ENCODE peak calls at places on chromosomes 4 and X, in eight cellular contexts. One of them, this sample, is unnamed.

GRCh38 chr4:33369366-33369899 is 2649.3 kb downstream of the PCDH7 start:
- DNase-seq in tibial nerve: no peak
- DNase-seq in endothelial cell of umbilical vein: no peak
- DNase-seq in colonic mucosa: no peak
- DNase-seq in ovary: no peak
- DNase-seq in breast epithelium: no peak
- DNase-seq in CD8-positive, alpha-beta memory T cell: no peak
- DNase-seq in CD8-positive, alpha-beta T cell: no peak
- DNase-seq in this sample: no peak

GRCh38 chr4:21790437-21791029 is 158.0 kb downstream of the KCNIP4 start:
- DNase-seq in breast epithelium: no peak
- DNase-seq in CD8-positive, alpha-beta T cell: no peak
- DNase-seq in colonic mucosa: no peak
- DNase-seq in tibial nerve: no peak
- DNase-seq in endothelial cell of umbilical vein: peak; percentile 51
- DNase-seq in CD8-positive, alpha-beta memory T cell: no peak
- DNase-seq in ovary: no peak
- DNase-seq in this sample: no peak

GRCh38 chr4:168562021-168562691 is 65.3 kb downstream of the PALLD start:
- DNase-seq in colonic mucosa: no peak
- DNase-seq in breast epithelium: no peak
- DNase-seq in tibial nerve: no peak
- DNase-seq in ovary: no peak
- DNase-seq in CD8-positive, alpha-beta memory T cell: no peak
- DNase-seq in CD8-positive, alpha-beta T cell: no peak
- DNase-seq in endothelial cell of umbilical vein: peak; percentile 63
- DNase-seq in this sample: no peak

GRCh38 chrX:24676403-24677024 is 17.2 kb upstream of the POLA1 start:
- DNase-seq in CD8-positive, alpha-beta memory T cell: no peak
- DNase-seq in CD8-positive, alpha-beta T cell: peak; percentile 5
- DNase-seq in ovary: no peak
- DNase-seq in breast epithelium: no peak
- DNase-seq in colonic mucosa: no peak
- DNase-seq in tibial nerve: no peak
- DNase-seq in endothelial cell of umbilical vein: peak; percentile 1
- DNase-seq in this sample: no peak

GRCh38 chr4:64582492-64582891 is 173.2 kb upstream of the TECRL start:
- DNase-seq in breast epithelium: no peak
- DNase-seq in colonic mucosa: no peak
- DNase-seq in CD8-positive, alpha-beta T cell: no peak
- DNase-seq in ovary: no peak
- DNase-seq in CD8-positive, alpha-beta memory T cell: no peak
- DNase-seq in tibial nerve: no peak
- DNase-seq in endothelial cell of umbilical vein: no peak
- DNase-seq in this sample: no peak

GRCh38 chr4:8176547-8177399 is 18.2 kb upstream of the ABLIM2 start:
- DNase-seq in CD8-positive, alpha-beta T cell: peak; percentile 48
- DNase-seq in CD8-positive, alpha-beta memory T cell: peak; percentile 48
- DNase-seq in tibial nerve: no peak
- DNase-seq in colonic mucosa: no peak
- DNase-seq in ovary: no peak
- DNase-seq in endothelial cell of umbilical vein: peak; percentile 45
- DNase-seq in breast epithelium: no peak
- DNase-seq in this sample: peak; percentile 34

GRCh38 chr4:76622126-76622525 is 187.1 kb downstream of the SHROOM3 start:
- DNase-seq in ovary: no peak
- DNase-seq in tibial nerve: no peak
- DNase-seq in breast epithelium: no peak
- DNase-seq in endothelial cell of umbilical vein: no peak
- DNase-seq in CD8-positive, alpha-beta memory T cell: no peak
- DNase-seq in colonic mucosa: no peak
- DNase-seq in CD8-positive, alpha-beta T cell: no peak
- DNase-seq in this sample: no peak

GRCh38 chrX:70439016-70439415 is 5.6 kb upstream of the DLG3 start:
- DNase-seq in tibial nerve: no peak
- DNase-seq in colonic mucosa: no peak
- DNase-seq in CD8-positive, alpha-beta memory T cell: no peak
- DNase-seq in breast epithelium: no peak
- DNase-seq in endothelial cell of umbilical vein: no peak
- DNase-seq in ovary: no peak
- DNase-seq in CD8-positive, alpha-beta T cell: no peak
- DNase-seq in this sample: no peak

GRCh38 chrX:112163916-112164315 is 81.3 kb upstream of the TRPC5 start:
- DNase-seq in colonic mucosa: no peak
- DNase-seq in endothelial cell of umbilical vein: no peak
- DNase-seq in breast epithelium: no peak
- DNase-seq in ovary: no peak
- DNase-seq in CD8-positive, alpha-beta T cell: no peak
- DNase-seq in CD8-positive, alpha-beta memory T cell: no peak
- DNase-seq in tibial nerve: no peak
- DNase-seq in this sample: no peak

GRCh38 chr4:7089211-7089964 is 21.5 kb upstream of the GRPEL1 start:
- DNase-seq in tibial nerve: no peak
- DNase-seq in breast epithelium: no peak
- DNase-seq in endothelial cell of umbilical vein: no peak
- DNase-seq in CD8-positive, alpha-beta T cell: no peak
- DNase-seq in ovary: no peak
- DNase-seq in CD8-positive, alpha-beta memory T cell: no peak
- DNase-seq in colonic mucosa: no peak
- DNase-seq in this sample: no peak

GRCh38 chr4:157225096-157225495 is 4.6 kb downstream of the GRIA2 start:
- DNase-seq in CD8-positive, alpha-beta T cell: no peak
- DNase-seq in ovary: no peak
- DNase-seq in endothelial cell of umbilical vein: no peak
- DNase-seq in tibial nerve: no peak
- DNase-seq in CD8-positive, alpha-beta memory T cell: no peak
- DNase-seq in colonic mucosa: no peak
- DNase-seq in breast epithelium: no peak
- DNase-seq in this sample: no peak

GRCh38 chr4:143559757-143560147 is 46.2 kb downstream of the SMARCA5 start:
- DNase-seq in CD8-positive, alpha-beta T cell: peak; percentile 14
- DNase-seq in CD8-positive, alpha-beta memory T cell: no peak
- DNase-seq in tibial nerve: no peak
- DNase-seq in endothelial cell of umbilical vein: peak; percentile 4
- DNase-seq in ovary: no peak
- DNase-seq in breast epithelium: no peak
- DNase-seq in colonic mucosa: no peak
- DNase-seq in this sample: peak; percentile 28

GRCh38 chr4:95267081-95267480 is 281.7 kb downstream of the UNC5C start:
- DNase-seq in breast epithelium: no peak
- DNase-seq in endothelial cell of umbilical vein: peak; percentile 68
- DNase-seq in CD8-positive, alpha-beta T cell: no peak
- DNase-seq in ovary: no peak
- DNase-seq in CD8-positive, alpha-beta memory T cell: no peak
- DNase-seq in tibial nerve: no peak
- DNase-seq in colonic mucosa: no peak
- DNase-seq in this sample: no peak

GRCh38 chr4:181909368-181909767 is 333.8 kb upstream of the TENM3 start:
- DNase-seq in CD8-positive, alpha-beta T cell: no peak
- DNase-seq in tibial nerve: no peak
- DNase-seq in breast epithelium: no peak
- DNase-seq in ovary: no peak
- DNase-seq in endothelial cell of umbilical vein: no peak
- DNase-seq in colonic mucosa: no peak
- DNase-seq in CD8-positive, alpha-beta memory T cell: no peak
- DNase-seq in this sample: no peak

GRCh38 chr4:96598465-96598864 is 758.6 kb downstream of the PDHA2 start:
- DNase-seq in colonic mucosa: no peak
- DNase-seq in CD8-positive, alpha-beta memory T cell: no peak
- DNase-seq in tibial nerve: no peak
- DNase-seq in ovary: peak; percentile 39
- DNase-seq in breast epithelium: no peak
- DNase-seq in endothelial cell of umbilical vein: no peak
- DNase-seq in CD8-positive, alpha-beta T cell: no peak
- DNase-seq in this sample: no peak

GRCh38 chr4:104896623-104897296 is 249.9 kb upstream of the TET2 start:
- DNase-seq in tibial nerve: no peak
- DNase-seq in ovary: no peak
- DNase-seq in endothelial cell of umbilical vein: no peak
- DNase-seq in CD8-positive, alpha-beta memory T cell: no peak
- DNase-seq in CD8-positive, alpha-beta T cell: no peak
- DNase-seq in breast epithelium: no peak
- DNase-seq in colonic mucosa: no peak
- DNase-seq in this sample: no peak

GRCh38 chrX:134484039-134484438 is 24.1 kb downstream of the HPRT1 start:
- DNase-seq in colonic mucosa: no peak
- DNase-seq in breast epithelium: no peak
- DNase-seq in endothelial cell of umbilical vein: peak; percentile 78
- DNase-seq in ovary: no peak
- DNase-seq in CD8-positive, alpha-beta memory T cell: peak; percentile 25
- DNase-seq in CD8-positive, alpha-beta T cell: no peak
- DNase-seq in tibial nerve: no peak
- DNase-seq in this sample: no peak

GRCh38 chrX:2672084-2672483 is 19.0 kb upstream of the CD99 start:
- DNase-seq in tibial nerve: no peak
- DNase-seq in ovary: no peak
- DNase-seq in endothelial cell of umbilical vein: no peak
- DNase-seq in CD8-positive, alpha-beta memory T cell: no peak
- DNase-seq in breast epithelium: no peak
- DNase-seq in colonic mucosa: no peak
- DNase-seq in CD8-positive, alpha-beta T cell: no peak
- DNase-seq in this sample: no peak

GRCh38 chr4:122537388-122538135 is 81.0 kb upstream of the IL2 start:
- DNase-seq in colonic mucosa: no peak
- DNase-seq in breast epithelium: no peak
- DNase-seq in CD8-positive, alpha-beta T cell: no peak
- DNase-seq in CD8-positive, alpha-beta memory T cell: no peak
- DNase-seq in tibial nerve: no peak
- DNase-seq in ovary: no peak
- DNase-seq in endothelial cell of umbilical vein: no peak
- DNase-seq in this sample: no peak

GRCh38 chr4:40621592-40622512 is 7.8 kb downstream of the RBM47 start:
- DNase-seq in endothelial cell of umbilical vein: no peak
- DNase-seq in colonic mucosa: peak; percentile 63
- DNase-seq in breast epithelium: peak; percentile 76
- DNase-seq in ovary: peak; percentile 67
- DNase-seq in CD8-positive, alpha-beta T cell: no peak
- DNase-seq in CD8-positive, alpha-beta memory T cell: no peak
- DNase-seq in tibial nerve: peak; percentile 47
- DNase-seq in this sample: no peak
- H3K9me3 ChIP-seq in endothelial cell of umbilical vein: no peaks in the 10 kb centered on the region
- H3K9me3 ChIP-seq in colonic mucosa: no peaks in the 10 kb centered on the region
- H3K9me3 ChIP-seq in breast epithelium: no peaks in the 10 kb centered on the region
- H3K9me3 ChIP-seq in ovary: no peaks in the 10 kb centered on the region
- H3K9me3 ChIP-seq in CD8-positive, alpha-beta T cell: no peaks in the 10 kb centered on the region
- H3K9me3 ChIP-seq in CD8-positive, alpha-beta memory T cell: no peaks in the 10 kb centered on the region
- H3K9me3 ChIP-seq in tibial nerve: no peaks in the 10 kb centered on the region
- H3K9me3 ChIP-seq in this sample: no peaks in the 10 kb centered on the region

GRCh38 chr4:111855308-111855707 is 289.9 kb upstream of the FAM241A start:
- DNase-seq in breast epithelium: no peak
- DNase-seq in endothelial cell of umbilical vein: no peak
- DNase-seq in CD8-positive, alpha-beta T cell: no peak
- DNase-seq in tibial nerve: no peak
- DNase-seq in ovary: no peak
- DNase-seq in CD8-positive, alpha-beta memory T cell: no peak
- DNase-seq in colonic mucosa: no peak
- DNase-seq in this sample: no peak
- H3K9me3 ChIP-seq in breast epithelium: no peaks in the 10 kb centered on the region
- H3K9me3 ChIP-seq in endothelial cell of umbilical vein: no peaks in the 10 kb centered on the region
- H3K9me3 ChIP-seq in CD8-positive, alpha-beta T cell: no peaks in the 10 kb centered on the region
- H3K9me3 ChIP-seq in tibial nerve: no peaks in the 10 kb centered on the region
- H3K9me3 ChIP-seq in ovary: no peaks in the 10 kb centered on the region
- H3K9me3 ChIP-seq in CD8-positive, alpha-beta memory T cell: no peaks in the 10 kb centered on the region
- H3K9me3 ChIP-seq in colonic mucosa: no peaks in the 10 kb centered on the region
- H3K9me3 ChIP-seq in this sample: no peaks in the 10 kb centered on the region

DNA sequence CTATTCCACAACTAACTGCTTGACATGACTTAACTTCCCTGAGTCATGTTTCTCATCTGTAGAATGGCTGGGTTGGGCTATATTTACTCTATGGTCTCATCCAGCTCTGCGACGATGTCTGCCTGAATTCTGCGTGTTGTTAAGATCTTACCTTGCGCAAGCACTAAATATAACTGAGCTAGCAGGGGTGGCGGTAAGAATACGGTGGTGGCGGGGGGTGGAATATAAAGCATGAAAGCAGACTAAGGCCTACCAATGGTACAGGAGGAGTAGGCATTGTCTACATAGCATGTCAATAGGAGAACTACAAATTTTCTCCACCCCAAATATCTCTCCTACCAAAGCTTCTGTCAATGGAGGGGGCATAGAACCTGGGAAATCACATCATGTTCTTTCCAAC is 45.7 kb upstream of the DCLK2 start:
- DNase-seq in ovary: no peak
- DNase-seq in breast epithelium: no peak
- DNase-seq in endothelial cell of umbilical vein: no peak
- DNase-seq in CD8-positive, alpha-beta memory T cell: no peak
- DNase-seq in colonic mucosa: no peak
- DNase-seq in CD8-positive, alpha-beta T cell: no peak
- DNase-seq in tibial nerve: no peak
- DNase-seq in this sample: no peak
- H3K9me3 ChIP-seq in ovary: no peaks in the 10 kb centered on the region
- H3K9me3 ChIP-seq in breast epithelium: peaks cover 4% of the 10 kb centered on the region
- H3K9me3 ChIP-seq in endothelial cell of umbilical vein: no peaks in the 10 kb centered on the region
- H3K9me3 ChIP-seq in CD8-positive, alpha-beta memory T cell: no peaks in the 10 kb centered on the region
- H3K9me3 ChIP-seq in colonic mucosa: no peaks in the 10 kb centered on the region
- H3K9me3 ChIP-seq in CD8-positive, alpha-beta T cell: no peaks in the 10 kb centered on the region
- H3K9me3 ChIP-seq in tibial nerve: no peaks in the 10 kb centered on the region
- H3K9me3 ChIP-seq in this sample: no peaks in the 10 kb centered on the region

DNA sequence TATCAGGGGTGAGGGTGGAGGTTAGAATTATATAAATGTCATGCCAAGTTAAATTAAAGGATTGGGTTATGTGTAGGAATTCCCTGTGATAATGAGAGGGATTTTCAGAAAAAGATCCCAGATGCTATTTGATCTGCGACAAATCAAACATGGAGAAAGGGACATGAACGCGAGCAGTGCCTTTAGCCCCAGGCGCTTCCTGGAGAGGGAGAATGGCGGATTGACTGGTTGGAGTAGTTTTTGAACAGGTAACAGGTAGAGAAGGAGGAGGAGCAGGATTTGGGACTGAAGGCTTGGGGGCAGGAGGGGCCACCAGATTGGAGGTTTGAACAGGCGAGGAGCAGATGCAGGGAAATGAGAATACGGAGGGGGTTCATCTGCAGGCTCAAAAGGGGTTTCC is 67.1 kb downstream of the LRP2BP start:
- DNase-seq in colonic mucosa: no peak
- DNase-seq in endothelial cell of umbilical vein: no peak
- DNase-seq in tibial nerve: no peak
- DNase-seq in ovary: no peak
- DNase-seq in CD8-positive, alpha-beta T cell: no peak
- DNase-seq in breast epithelium: peak; percentile 63
- DNase-seq in CD8-positive, alpha-beta memory T cell: no peak
- DNase-seq in this sample: no peak
- H3K9me3 ChIP-seq in colonic mucosa: no peaks in the 10 kb centered on the region
- H3K9me3 ChIP-seq in endothelial cell of umbilical vein: no peaks in the 10 kb centered on the region
- H3K9me3 ChIP-seq in tibial nerve: no peaks in the 10 kb centered on the region
- H3K9me3 ChIP-seq in ovary: no peaks in the 10 kb centered on the region
- H3K9me3 ChIP-seq in CD8-positive, alpha-beta T cell: no peaks in the 10 kb centered on the region
- H3K9me3 ChIP-seq in breast epithelium: no peaks in the 10 kb centered on the region
- H3K9me3 ChIP-seq in CD8-positive, alpha-beta memory T cell: no peaks in the 10 kb centered on the region
- H3K9me3 ChIP-seq in this sample: no peaks in the 10 kb centered on the region

DNA sequence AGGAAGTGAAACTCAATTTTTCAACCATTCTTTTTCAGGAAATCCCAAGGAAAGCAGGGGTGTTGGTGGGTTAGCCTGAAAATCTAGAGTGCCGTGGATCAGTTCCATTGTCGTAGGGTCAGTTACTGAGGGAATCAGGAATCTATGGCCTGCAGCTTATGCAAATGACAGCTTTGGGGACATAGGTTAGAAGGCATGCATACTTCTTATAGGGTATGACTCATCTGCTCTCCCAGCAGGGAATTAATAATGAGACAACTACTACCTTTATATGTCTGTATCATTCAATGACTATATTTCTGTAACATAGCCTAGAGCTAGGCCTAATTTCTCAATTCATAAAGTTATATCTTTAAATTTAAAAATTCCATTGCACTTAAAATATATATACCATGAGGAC is 36.6 kb downstream of the ZNF41 start:
- DNase-seq in colonic mucosa: no peak
- DNase-seq in CD8-positive, alpha-beta T cell: no peak
- DNase-seq in ovary: no peak
- DNase-seq in CD8-positive, alpha-beta memory T cell: no peak
- DNase-seq in breast epithelium: no peak
- DNase-seq in endothelial cell of umbilical vein: no peak
- DNase-seq in tibial nerve: no peak
- DNase-seq in this sample: no peak
- H3K9me3 ChIP-seq in colonic mucosa: peaks cover 5% of the 10 kb centered on the region
- H3K9me3 ChIP-seq in CD8-positive, alpha-beta T cell: peaks cover 11% of the 10 kb centered on the region
- H3K9me3 ChIP-seq in ovary: peaks cover 6% of the 10 kb centered on the region
- H3K9me3 ChIP-seq in CD8-positive, alpha-beta memory T cell: peaks cover 21% of the 10 kb centered on the region
- H3K9me3 ChIP-seq in breast epithelium: peaks cover 20% of the 10 kb centered on the region
- H3K9me3 ChIP-seq in endothelial cell of umbilical vein: no peaks in the 10 kb centered on the region
- H3K9me3 ChIP-seq in tibial nerve: no peaks in the 10 kb centered on the region
- H3K9me3 ChIP-seq in this sample: peaks cover 13% of the 10 kb centered on the region